ENCODE peak calls at places on chromosomes 12 and 14, in four cellular contexts. One of them, this sample, is unnamed.

GRCh38 chr14:39395555-39396254 is 36.5 kb downstream of the FBXO33 start:
- DNase-seq in K562: peak
- DNase-seq in HL-60: no peak
- DNase-seq in GM12878: no peak
- DNase-seq in this sample: no peak

GRCh38 chr12:131801254-131801866 is 26.8 kb upstream of the MMP17 start:
- DNase-seq in K562: no peak
- DNase-seq in HL-60: no peak
- DNase-seq in GM12878: no peak
- DNase-seq in this sample: no peak

GRCh38 chr14:90505531-90505930 is 108.7 kb downstream of the CALM1 start:
- DNase-seq in K562: no peak
- DNase-seq in HL-60: no peak
- DNase-seq in GM12878: no peak
- DNase-seq in this sample: no peak

GRCh38 chr12:64836856-64837255 is 12.4 kb downstream of the TBC1D30 start:
- DNase-seq in K562: no peak
- DNase-seq in HL-60: no peak
- DNase-seq in GM12878: no peak
- DNase-seq in this sample: no peak

GRCh38 chr12:47990351-47991105 is 13.7 kb downstream of the COL2A1 start:
- DNase-seq in K562: no peak
- DNase-seq in HL-60: peak
- DNase-seq in GM12878: peak
- DNase-seq in this sample: peak

GRCh38 chr14:54711812-54712211 is 144.9 kb downstream of the SAMD4A start:
- DNase-seq in K562: no peak
- DNase-seq in HL-60: no peak
- DNase-seq in GM12878: no peak
- DNase-seq in this sample: no peak

GRCh38 chr14:23047042-23047634 is 5.1 kb downstream of the PSMB11 start:
- DNase-seq in K562: no peak
- DNase-seq in HL-60: no peak
- DNase-seq in GM12878: no peak
- DNase-seq in this sample: no peak

GRCh38 chr14:74941676-74942097 is 13.7 kb downstream of the PGF start:
- DNase-seq in K562: peak
- DNase-seq in HL-60: no peak
- DNase-seq in GM12878: no peak
- DNase-seq in this sample: no peak

GRCh38 chr12:29273178-29273843 is 107.7 kb downstream of the ERGIC2 start:
- DNase-seq in K562: no peak
- DNase-seq in HL-60: no peak
- DNase-seq in GM12878: no peak
- DNase-seq in this sample: no peak

GRCh38 chr12:48716168-48716492 is 377 bp downstream of the CCNT1 start:
- DNase-seq in K562: no peak
- DNase-seq in HL-60: no peak
- DNase-seq in GM12878: no peak
- DNase-seq in this sample: no peak

GRCh38 chr14:78848234-78848820 is 678.2 kb downstream of the NRXN3 start:
- DNase-seq in K562: peak
- DNase-seq in HL-60: no peak
- DNase-seq in GM12878: no peak
- DNase-seq in this sample: peak

GRCh38 chr12:126930234-126930633 is 1336.7 kb upstream of the TMEM132C start:
- DNase-seq in K562: no peak
- DNase-seq in HL-60: no peak
- DNase-seq in GM12878: no peak
- DNase-seq in this sample: no peak

GRCh38 chr14:91058017-91058675 is 2.3 kb downstream of the RPS6KA5 start:
- DNase-seq in K562: no peak
- DNase-seq in HL-60: no peak
- DNase-seq in GM12878: no peak
- DNase-seq in this sample: no peak

GRCh38 chr12:124695861-124696260 is 128.4 kb upstream of the NCOR2 start:
- DNase-seq in K562: no peak
- DNase-seq in HL-60: no peak
- DNase-seq in GM12878: no peak
- DNase-seq in this sample: no peak

GRCh38 chr12:53791735-53792326 is 40.1 kb upstream of the CISTR start:
- DNase-seq in K562: peak
- DNase-seq in HL-60: no peak
- DNase-seq in GM12878: no peak
- DNase-seq in this sample: no peak

GRCh38 chr12:685388-685787 is 22.1 kb upstream of the NINJ2 start:
- DNase-seq in K562: no peak
- DNase-seq in HL-60: no peak
- DNase-seq in GM12878: peak
- DNase-seq in this sample: no peak

GRCh38 chr12:7092986-7093460 is 778 bp upstream of the C1R start:
- DNase-seq in K562: no peak
- DNase-seq in HL-60: no peak
- DNase-seq in GM12878: no peak
- DNase-seq in this sample: no peak

GRCh38 chr12:43931187-43931586 is 95.3 kb downstream of the TMEM117 start:
- DNase-seq in K562: no peak
- DNase-seq in HL-60: no peak
- DNase-seq in GM12878: no peak
- DNase-seq in this sample: no peak
- TF ChIP-seq SPI1 in K562: no peak
- TF ChIP-seq SPI1 in HL-60: no peak
- TF ChIP-seq SPI1 in GM12878: no peak
- TF ChIP-seq SPI1 in this sample: no peak

GRCh38 chr12:98516184-98516873 is 939 bp downstream of the TMPO start:
- DNase-seq in K562: no peak
- DNase-seq in HL-60: peak
- DNase-seq in GM12878: peak
- DNase-seq in this sample: peak
- TF ChIP-seq POLR2AphosphoS5 in K562: peak
- TF ChIP-seq POLR2AphosphoS5 in HL-60: peak
- TF ChIP-seq POLR2AphosphoS5 in GM12878: peak
- TF ChIP-seq POLR2AphosphoS5 in this sample: peak

GRCh38 chr14:35553808-35554207 is 19.8 kb downstream of the INSM2 start:
- DNase-seq in K562: no peak
- DNase-seq in HL-60: no peak
- DNase-seq in GM12878: no peak
- DNase-seq in this sample: no peak

GRCh38 chr14:35558680-35559079 is 24.7 kb downstream of the INSM2 start:
- DNase-seq in K562: no peak
- DNase-seq in HL-60: no peak
- DNase-seq in GM12878: no peak
- DNase-seq in this sample: no peak

GRCh38 chr14:35557221-35557747 is 23.3 kb downstream of the INSM2 start:
- DNase-seq in K562: no peak
- DNase-seq in HL-60: no peak
- DNase-seq in GM12878: no peak
- DNase-seq in this sample: no peak

GRCh38 chr14:35556548-35556947 is 22.6 kb downstream of the INSM2 start:
- DNase-seq in K562: no peak
- DNase-seq in HL-60: no peak
- DNase-seq in GM12878: no peak
- DNase-seq in this sample: no peak
- TF ChIP-seq SPI1 in K562: no peak
- TF ChIP-seq SPI1 in HL-60: no peak
- TF ChIP-seq SPI1 in GM12878: no peak
- TF ChIP-seq SPI1 in this sample: no peak

DNA sequence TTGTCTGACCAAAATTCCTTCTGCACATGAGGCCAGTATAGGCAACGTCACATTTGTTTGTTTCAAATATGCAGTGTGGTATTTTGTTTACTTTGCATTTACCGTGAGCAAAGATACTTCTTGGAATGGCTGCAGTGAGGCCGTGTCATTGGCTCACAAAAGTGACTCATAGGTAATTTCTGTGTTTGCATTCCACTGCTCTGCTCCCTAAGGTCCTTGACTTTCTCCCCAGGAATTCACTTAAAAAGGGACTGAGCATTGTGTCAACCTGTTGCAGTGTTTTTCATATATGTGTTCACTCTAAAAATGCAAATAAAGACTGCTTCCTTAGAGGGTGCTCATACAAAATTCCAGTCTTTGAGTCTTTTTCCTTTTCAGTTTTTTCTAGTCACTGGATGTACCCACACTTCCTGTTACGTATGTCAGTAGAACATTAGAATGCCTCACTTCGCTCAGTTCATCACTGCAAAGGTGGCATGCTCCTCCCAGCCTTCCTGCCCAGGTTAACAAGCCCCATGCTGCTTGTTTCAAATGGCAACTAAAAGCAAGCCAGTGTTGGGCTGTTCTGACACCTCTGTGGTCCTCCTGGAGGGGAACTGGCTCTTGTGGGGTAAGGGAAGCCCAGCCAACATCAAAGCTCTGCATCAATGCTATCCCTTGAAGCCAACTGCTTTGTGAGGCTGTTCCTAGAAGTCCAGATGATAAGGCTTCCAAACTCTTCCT is 9.1 kb downstream of the C12orf76 start:
- DNase-seq in K562: no peak
- DNase-seq in HL-60: no peak
- DNase-seq in GM12878: no peak
- DNase-seq in this sample: no peak
- TF ChIP-seq POLR2AphosphoS5 in K562: no peak
- TF ChIP-seq POLR2AphosphoS5 in HL-60: no peak
- TF ChIP-seq POLR2AphosphoS5 in GM12878: no peak
- TF ChIP-seq POLR2AphosphoS5 in this sample: no peak

GRCh38 chr14:93346926-93347721 is at the start of gene COX8C:
- DNase-seq in K562: peak
- DNase-seq in HL-60: no peak
- DNase-seq in GM12878: no peak
- DNase-seq in this sample: no peak

GRCh38 chr14:93348292-93348691 is 1.3 kb downstream of the COX8C start:
- DNase-seq in K562: no peak
- DNase-seq in HL-60: no peak
- DNase-seq in GM12878: no peak
- DNase-seq in this sample: no peak

GRCh38 chr14:93343266-93343665 is 3.7 kb upstream of the COX8C start:
- DNase-seq in K562: no peak
- DNase-seq in HL-60: peak
- DNase-seq in GM12878: no peak
- DNase-seq in this sample: no peak

GRCh38 chr14:93343797-93344196 is 3.2 kb upstream of the COX8C start:
- DNase-seq in K562: no peak
- DNase-seq in HL-60: no peak
- DNase-seq in GM12878: no peak
- DNase-seq in this sample: no peak

GRCh38 chr14:93347850-93348249 is 868 bp downstream of the COX8C start:
- DNase-seq in K562: no peak
- DNase-seq in HL-60: no peak
- DNase-seq in GM12878: no peak
- DNase-seq in this sample: no peak
- TF ChIP-seq SPI1 in K562: no peak
- TF ChIP-seq SPI1 in HL-60: no peak
- TF ChIP-seq SPI1 in GM12878: no peak
- TF ChIP-seq SPI1 in this sample: no peak

GRCh38 chr14:84098261-84098660 is 1431.7 kb upstream of the FLRT2 start:
- DNase-seq in K562: no peak
- DNase-seq in HL-60: no peak
- DNase-seq in GM12878: no peak
- DNase-seq in this sample: no peak

GRCh38 chr14:84090837-84091236 is 1439.1 kb upstream of the FLRT2 start:
- DNase-seq in K562: no peak
- DNase-seq in HL-60: no peak
- DNase-seq in GM12878: no peak
- DNase-seq in this sample: no peak

DNA sequence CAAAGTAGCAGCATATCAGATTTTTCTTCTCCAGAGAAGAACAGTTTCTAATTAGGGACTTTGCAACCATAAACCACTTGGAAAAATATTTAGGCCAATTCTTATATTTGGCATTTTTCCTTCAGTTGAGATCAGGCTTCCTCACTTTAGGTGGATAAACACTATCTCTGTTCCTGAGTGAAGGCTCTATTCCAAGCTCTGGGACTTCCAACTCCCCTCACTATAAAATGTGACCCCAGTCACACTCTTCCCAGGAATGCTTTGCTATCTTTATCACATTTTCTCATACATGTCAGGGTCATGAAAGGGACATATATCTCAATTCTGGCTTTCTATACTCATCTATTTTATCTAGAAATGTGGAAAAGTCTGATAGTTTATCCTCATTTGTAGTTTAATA is 1434.1 kb upstream of the FLRT2 start:
- DNase-seq in K562: no peak
- DNase-seq in HL-60: no peak
- DNase-seq in GM12878: no peak
- DNase-seq in this sample: no peak
- TF ChIP-seq POLR2AphosphoS5 in K562: no peak
- TF ChIP-seq POLR2AphosphoS5 in HL-60: no peak
- TF ChIP-seq POLR2AphosphoS5 in GM12878: no peak
- TF ChIP-seq POLR2AphosphoS5 in this sample: no peak

GRCh38 chr12:97312570-97313135 is 150.0 kb upstream of the RMST start:
- DNase-seq in K562: no peak
- DNase-seq in HL-60: no peak
- DNase-seq in GM12878: no peak
- DNase-seq in this sample: no peak
- TF ChIP-seq SPI1 in K562: no peak
- TF ChIP-seq SPI1 in HL-60: no peak
- TF ChIP-seq SPI1 in GM12878: no peak
- TF ChIP-seq SPI1 in this sample: no peak

GRCh38 chr12:10067942-10068341 is 30.8 kb downstream of the CLEC1A start:
- DNase-seq in K562: no peak
- DNase-seq in HL-60: no peak
- DNase-seq in GM12878: no peak
- DNase-seq in this sample: no peak

GRCh38 chr12:10067259-10067658 is 31.5 kb downstream of the CLEC1A start:
- DNase-seq in K562: no peak
- DNase-seq in HL-60: no peak
- DNase-seq in GM12878: no peak
- DNase-seq in this sample: no peak

GRCh38 chr12:10068634-10069033 is 30.2 kb downstream of the CLEC1A start:
- DNase-seq in K562: no peak
- DNase-seq in HL-60: peak
- DNase-seq in GM12878: no peak
- DNase-seq in this sample: no peak

GRCh38 chr12:10070380-10070779 is 28.4 kb downstream of the CLEC1A start:
- DNase-seq in K562: no peak
- DNase-seq in HL-60: no peak
- DNase-seq in GM12878: no peak
- DNase-seq in this sample: no peak

DNA sequence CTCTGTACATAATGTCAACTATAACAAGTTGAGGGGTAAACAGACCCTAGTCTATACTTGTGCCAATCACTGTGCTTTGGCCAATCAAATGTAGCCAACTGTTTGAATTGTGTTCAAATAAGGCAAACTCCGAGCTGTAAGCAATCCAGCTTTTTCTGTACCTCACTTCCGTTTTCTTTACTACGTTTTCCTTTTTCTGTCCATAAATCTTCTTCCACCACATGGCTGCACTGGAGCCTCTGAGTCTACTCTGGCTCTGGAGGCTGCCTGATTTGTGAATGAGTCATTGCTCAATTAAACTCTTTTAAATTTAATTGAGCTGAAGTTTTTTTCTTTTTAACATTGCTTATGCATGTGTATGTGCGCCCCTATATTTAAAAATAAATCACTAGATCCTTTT is 29.7 kb downstream of the CLEC1A start:
- DNase-seq in K562: no peak
- DNase-seq in HL-60: peak
- DNase-seq in GM12878: no peak
- DNase-seq in this sample: no peak
- TF ChIP-seq POLR2AphosphoS5 in K562: no peak
- TF ChIP-seq POLR2AphosphoS5 in HL-60: no peak
- TF ChIP-seq POLR2AphosphoS5 in GM12878: no peak
- TF ChIP-seq POLR2AphosphoS5 in this sample: no peak